ENCODE peak calls at places on chromosomes 3 and 15, in nine cellular contexts. I, N, M, E, P, H, U, G and T are unnamed samples.

GRCh38 chr3:151864423-151865101 is 8.9 kb upstream of the SUCNR1 start:
- DNase-seq in H (peak; percentile 80), P (no peak), N (no peak), I (no peak), M (no peak), E (no peak), G (no peak), U (no peak), T (no peak)

GRCh38 chr3:66342717-66343373 is 122.0 kb downstream of the SLC25A26 start:
- DNase-seq in M (no peak), U (no peak), G (no peak), I (peak; percentile 14), E (no peak), N (no peak), H (no peak), P (no peak), T (no peak)

GRCh38 chr15:62962101-62962995 is 80.2 kb upstream of the TPM1 start:
- DNase-seq in G (no peak), P (no peak), E (no peak), I (no peak), H (no peak), U (no peak), N (no peak), M (no peak), T (no peak)

GRCh38 chr3:8220291-8220690 is 281.3 kb upstream of the LMCD1 start:
- DNase-seq in G (no peak), H (peak; percentile 14), I (no peak), E (no peak), M (no peak), P (no peak), N (no peak), U (no peak), T (no peak)

GRCh38 chr3:46695177-46695961 is 1.9 kb upstream of the ALS2CL start:
- DNase-seq in I (no peak), M (peak; percentile 86), G (peak; percentile 85), E (peak; percentile 63), U (no peak), H (peak; percentile 25), N (no peak), P (no peak), T (peak; percentile 68)

GRCh38 chr3:138314751-138315150 is 14.9 kb downstream of the NME9 start:
- DNase-seq in U (no peak), N (no peak), I (no peak), M (no peak), E (no peak), P (no peak), H (no peak), G (no peak), T (no peak)

GRCh38 chr3:69867941-69868505 is 128.8 kb downstream of the MITF start:
- DNase-seq in U (no peak), I (no peak), M (no peak), E (no peak), G (no peak), H (no peak), P (no peak), N (no peak), T (no peak)

GRCh38 chr3:88113311-88114162 is 36.2 kb upstream of the C3orf38 start:
- DNase-seq in M (no peak), I (peak; percentile 62), G (no peak), E (no peak), N (no peak), P (peak; percentile 21), H (peak; percentile 78), U (peak; percentile 10), T (peak; percentile 50)

GRCh38 chr15:96366526-96366877 is 36.0 kb downstream of the NR2F2 start:
- DNase-seq in G (no peak), U (no peak), I (no peak), H (no peak), P (no peak), M (no peak), E (no peak), N (no peak), T (no peak)

GRCh38 chr3:136604961-136605360 is 147.2 kb downstream of the STAG1 start:
- DNase-seq in H (no peak), U (no peak), I (no peak), P (no peak), M (no peak), N (no peak), E (no peak), G (no peak), T (no peak)

GRCh38 chr3:106332884-106333283 is 464.1 kb upstream of the CBLB start:
- DNase-seq in I (no peak), U (no peak), H (peak; percentile 30), G (no peak), M (no peak), E (no peak), N (no peak), P (no peak), T (no peak)

GRCh38 chr3:130901463-130902204 is 7.8 kb downstream of the ATP2C1 start:
- DNase-seq in N (no peak), U (no peak), P (no peak), M (no peak), I (no peak), G (no peak), H (no peak), E (no peak), T (no peak)

GRCh38 chr15:32844118-32844711 is 126.4 kb downstream of the GREM1 start:
- DNase-seq in N (peak; percentile 9), P (no peak), H (peak; percentile 72), G (no peak), I (peak; percentile 51), E (no peak), M (no peak), U (no peak), T (no peak)

GRCh38 chr3:51434746-51435323 is 43.8 kb downstream of the RBM15B start:
- DNase-seq in E (no peak), G (no peak), N (peak; percentile 28), P (peak; percentile 10), U (peak; percentile 14), I (peak; percentile 33), M (no peak), H (peak; percentile 69), T (no peak)

GRCh38 chr3:121707531-121708273 is 41.8 kb downstream of the GOLGB1 start:
- DNase-seq in N (no peak), M (no peak), E (no peak), U (no peak), P (no peak), G (no peak), I (no peak), H (peak; percentile 15), T (no peak)

GRCh38 chr15:67479781-67480180 is 41.1 kb upstream of the C15orf61 start:
- DNase-seq in N (no peak), E (no peak), U (no peak), H (peak; percentile 89), M (no peak), P (peak; percentile 65), G (no peak), I (no peak), T (no peak)

GRCh38 chr3:170562080-170562479 is 23.8 kb downstream of the SLC7A14 start:
- DNase-seq in H (no peak), N (no peak), P (no peak), I (no peak), E (no peak), G (no peak), M (no peak), U (no peak), T (no peak)

GRCh38 chr15:55164284-55164683 is 32.5 kb downstream of the RSL24D1 start:
- DNase-seq in I (no peak), M (no peak), U (no peak), E (no peak), G (no peak), H (no peak), N (no peak), P (no peak), T (peak; percentile 61)

GRCh38 chr3:32973982-32974381 is 22.5 kb downstream of the CCR4 start:
- DNase-seq in E (no peak), N (no peak), U (no peak), P (peak; percentile 10), G (no peak), M (no peak), H (peak; percentile 8), I (no peak), T (no peak)

GRCh38 chr3:112735927-112736326 is 95.0 kb upstream of the CCDC80 start:
- DNase-seq in G (no peak), N (no peak), I (no peak), E (no peak), U (no peak), M (no peak), P (no peak), H (no peak), T (no peak)

GRCh38 chr3:134409041-134409440 is 34.8 kb upstream of the AMOTL2 start:
- DNase-seq in U (no peak), E (no peak), P (no peak), M (no peak), H (no peak), N (no peak), I (no peak), G (no peak), T (no peak)

GRCh38 chr3:129793947-129794318 is 99.6 kb downstream of the TMCC1 start:
- DNase-seq in I (peak; percentile 28), U (no peak), E (peak; percentile 29), N (no peak), H (peak; percentile 1), P (no peak), M (no peak), G (no peak), T (no peak)